ENCODE peak calls at places on chromosomes 7 and 10, in eight cellular contexts. E, S, J, U, I, O, R and G are unnamed samples.

GRCh38 chr10:125785831-125786230 is 10.2 kb upstream of the MMP21 start:
- DNase-seq in E (no peak), S (no peak), J (no peak), U (no peak), I (no peak), O (no peak), R (no peak), G (no peak)

GRCh38 chr7:146146866-146147265 is 30.3 kb downstream of the CNTNAP2 start:
- DNase-seq in E (no peak), S (no peak), J (no peak), U (no peak), I (no peak), O (peak), R (peak), G (no peak)

GRCh38 chr10:77716943-77717735 is 79.5 kb upstream of the KCNMA1 start:
- DNase-seq in E (no peak), S (no peak), J (no peak), U (no peak), I (no peak), O (peak), R (no peak), G (no peak)

GRCh38 chr7:76346097-76346496 is 12.7 kb downstream of the YWHAG start:
- DNase-seq in E (no peak), S (no peak), J (no peak), U (no peak), I (no peak), O (no peak), R (no peak), G (no peak)

GRCh38 chr7:124784879-124785818 is 19.6 kb upstream of the GPR37 start:
- DNase-seq in E (no peak), S (no peak), J (peak), U (no peak), I (peak), O (peak), R (peak), G (peak)

GRCh38 chr10:15780353-15781135 is 60.8 kb upstream of the ITGA8 start:
- DNase-seq in E (no peak), S (no peak), J (no peak), U (peak), I (no peak), O (no peak), R (peak), G (no peak)

GRCh38 chr7:84780158-84781124 is 406.4 kb downstream of the SEMA3D start:
- DNase-seq in E (no peak), S (no peak), J (no peak), U (peak), I (no peak), O (no peak), R (no peak), G (no peak)

GRCh38 chr7:95511716-95512260 is 26.0 kb downstream of the ASB4 start:
- DNase-seq in E (peak), S (no peak), J (peak), U (no peak), I (peak), O (peak), R (peak), G (peak)

GRCh38 chr10:114068054-114068707 is 24.5 kb downstream of the ADRB1 start:
- DNase-seq in E (no peak), S (no peak), J (no peak), U (no peak), I (no peak), O (no peak), R (peak), G (no peak)

GRCh38 chr7:131105294-131105802 is 222.3 kb upstream of the MKLN1 start:
- DNase-seq in E (no peak), S (no peak), J (no peak), U (no peak), I (peak), O (peak), R (peak), G (no peak)

GRCh38 chr10:110083884-110084283 is 76.1 kb downstream of the ADD3 start:
- DNase-seq in E (no peak), S (no peak), J (no peak), U (no peak), I (no peak), O (peak), R (peak), G (no peak)

GRCh38 chr10:61284222-61284890 is 168.8 kb downstream of the TMEM26 start:
- DNase-seq in E (no peak), S (no peak), J (peak), U (no peak), I (peak), O (peak), R (peak), G (no peak)

GRCh38 chr10:103849880-103850571 is 5.3 kb downstream of the SH3PXD2A start:
- DNase-seq in E (no peak), S (no peak), J (no peak), U (no peak), I (peak), O (peak), R (peak), G (no peak)